ENCODE peak calls at places on chromosomes 4 and X, in ten cellular contexts. T is stimulated activated CD4-positive, alpha-beta T cell treated with anti-CD3 and anti-CD28 coated beads, Interleukin-1b, Interleukin-23, amount 100 ng/mL, for 48 hours; D is mammary epithelial cell; A is NCI-H526 treated with DMSO at 0.1 percent for 48 hours; S is mucosa of descending colon; X is activated CD8-positive, alpha-beta memory T cell treated with anti-CD3 and anti-CD28 coated beads for 4 hours; O is activated B cell treated with CpG ODN at 0.5 μM for 24 hours; Z is hypothalamus; I is posterior cingulate gyrus; J is T-cell. R is an unnamed sample.

GRCh38 chr4:115841873-115842272 is 728.5 kb upstream of the NDST4 start:
- DNase-seq in I (no peak), S (no peak), A (peak), T (no peak), X (no peak), O (no peak), D (peak), J (no peak), Z (no peak), R (no peak)

GRCh38 chrX:26788402-26788998 is 572.5 kb downstream of the MAGEB5 start:
- DNase-seq in I (no peak), Z (no peak), O (no peak), T (no peak), D (no peak), X (no peak), S (no peak), J (no peak), A (no peak), R (no peak)

GRCh38 chrX:43661521-43662240 is 5.6 kb downstream of the MAOA start:
- DNase-seq in I (no peak), O (no peak), J (no peak), A (no peak), Z (no peak), X (no peak), T (no peak), D (peak), S (no peak), R (no peak)

GRCh38 chrX:106331606-106332005 is 163.5 kb downstream of the PWWP3B start:
- DNase-seq in X (no peak), Z (no peak), S (no peak), O (no peak), D (no peak), J (no peak), T (no peak), A (peak), I (no peak), R (no peak)

GRCh38 chr4:140103676-140104075 is 50.3 kb downstream of the MAML3 start:
- DNase-seq in S (no peak), Z (no peak), X (no peak), A (no peak), T (peak), J (no peak), D (peak), I (no peak), O (no peak), R (no peak)

GRCh38 chr4:57109847-57110634 is at the start of gene IGFBP7:
- DNase-seq in S (peak), T (no peak), A (no peak), I (no peak), X (no peak), J (no peak), D (peak), O (no peak), Z (no peak), R (no peak)

GRCh38 chr4:121951570-121952110 is at the start of gene TRPC3:
- DNase-seq in O (peak), X (no peak), A (peak), J (no peak), D (peak), I (no peak), S (peak), T (peak), Z (no peak), R (peak)

GRCh38 chr4:129583868-129584267 is 487.9 kb downstream of the C4orf33 start:
- DNase-seq in I (no peak), Z (no peak), T (no peak), D (no peak), J (no peak), X (no peak), A (no peak), S (no peak), O (no peak), R (no peak)

GRCh38 chr4:112403072-112403945 is 106.1 kb downstream of the ALPK1 start:
- DNase-seq in I (no peak), Z (no peak), A (no peak), J (no peak), O (no peak), D (no peak), S (no peak), T (no peak), X (no peak), R (no peak)

GRCh38 chr4:125728568-125728967 is 413.8 kb downstream of the FAT4 start:
- DNase-seq in A (no peak), X (no peak), D (peak), Z (no peak), I (no peak), S (no peak), O (no peak), T (no peak), J (no peak), R (no peak)

GRCh38 chr4:99395595-99396364 is 39.4 kb downstream of the ADH7 start:
- DNase-seq in T (no peak), D (peak), I (no peak), Z (no peak), X (no peak), O (no peak), J (no peak), A (no peak), S (no peak), R (no peak)

GRCh38 chr4:113646456-113646809 is 115.1 kb downstream of the CAMK2D start:
- DNase-seq in T (no peak), X (no peak), J (no peak), Z (no peak), A (no peak), I (no peak), O (no peak), S (peak), D (peak), R (no peak)

GRCh38 chr4:167868163-167868562 is 224.2 kb upstream of the ANXA10 start:
- DNase-seq in Z (no peak), A (no peak), S (no peak), D (no peak), T (no peak), O (no peak), J (no peak), I (no peak), X (no peak), R (no peak)

GRCh38 chr4:151173751-151174325 is 74.4 kb downstream of the RPS3A start:
- DNase-seq in T (no peak), Z (no peak), X (no peak), D (no peak), I (no peak), A (no peak), J (no peak), S (no peak), O (no peak), R (peak)

GRCh38 chr4:139526928-139527327 is 29.1 kb downstream of the SETD7 start:
- DNase-seq in X (no peak), A (no peak), D (no peak), I (no peak), J (no peak), O (no peak), T (no peak), Z (no peak), S (no peak), R (no peak)

GRCh38 chr4:138911903-138912713 is 103.5 kb upstream of the NOCT start:
- DNase-seq in X (no peak), Z (no peak), A (peak), J (no peak), I (no peak), O (no peak), T (no peak), S (peak), D (peak), R (no peak)

GRCh38 chr4:11106769-11107168 is 321.9 kb downstream of the HS3ST1 start:
- DNase-seq in T (no peak), A (no peak), I (no peak), J (no peak), S (no peak), Z (no peak), O (no peak), D (peak), X (no peak), R (no peak)

GRCh38 chr4:81490761-81491160 is 19.1 kb upstream of the RASGEF1B start:
- DNase-seq in D (no peak), I (no peak), O (no peak), S (no peak), T (no peak), X (no peak), Z (no peak), A (no peak), J (no peak), R (no peak)

GRCh38 chr4:142158980-142159379 is 522.6 kb downstream of the IL15 start:
- DNase-seq in S (no peak), O (no peak), D (no peak), J (no peak), A (no peak), T (no peak), Z (no peak), I (no peak), X (no peak), R (no peak)

GRCh38 chrX:67780694-67781109 is 236.9 kb downstream of the AR start:
- DNase-seq in T (peak), O (no peak), X (no peak), A (no peak), J (no peak), S (peak), D (peak), I (peak), Z (no peak), R (peak)

GRCh38 chr4:108166441-108167315 is 2.1 kb downstream of the LEF1 start:
- DNase-seq in X (peak), I (no peak), Z (no peak), S (peak), D (no peak), T (peak), J (peak), O (peak), A (peak), R (peak)

GRCh38 chr4:23163649-23164436 is 471.1 kb downstream of the GBA3 start:
- DNase-seq in D (peak), Z (no peak), J (no peak), S (no peak), T (no peak), O (no peak), X (no peak), A (no peak), I (no peak), R (no peak)

GRCh38 chrX:85365370-85365995 is 14.0 kb downstream of the POF1B start:
- DNase-seq in Z (no peak), S (no peak), A (no peak), T (no peak), X (no peak), I (no peak), J (no peak), O (no peak), D (no peak), R (peak)

GRCh38 chrX:3518870-3519269 is 172.4 kb upstream of the MXRA5 start:
- DNase-seq in X (no peak), J (no peak), T (no peak), I (no peak), D (peak), O (no peak), A (no peak), S (peak), Z (no peak), R (peak)

GRCh38 chrX:43239356-43239755 is 416.7 kb upstream of the MAOA start:
- DNase-seq in S (no peak), X (no peak), A (no peak), Z (no peak), D (no peak), T (no peak), I (no peak), O (no peak), J (no peak), R (no peak)

GRCh38 chrX:1325515-1326116 is 11.0 kb upstream of the IL3RA start:
- DNase-seq in A (no peak), J (no peak), T (no peak), O (no peak), D (no peak), Z (no peak), X (no peak), I (no peak), S (no peak), R (no peak)

GRCh38 chr4:183610613-183611012 is 48.4 kb downstream of the RWDD4 start:
- DNase-seq in D (no peak), S (no peak), O (no peak), Z (no peak), J (no peak), I (no peak), T (no peak), X (no peak), A (no peak), R (no peak)

GRCh38 chr4:176443117-176443516 is 123.4 kb downstream of the SPCS3 start:
- DNase-seq in O (no peak), S (no peak), X (no peak), J (no peak), D (peak), I (no peak), A (no peak), Z (no peak), T (no peak), R (no peak)

GRCh38 chr4:138761638-138762205 is 253.9 kb upstream of the NOCT start:
- DNase-seq in T (no peak), S (no peak), Z (no peak), X (no peak), D (no peak), J (no peak), A (no peak), I (no peak), O (no peak), R (no peak)

GRCh38 chr4:81492596-81492995 is 20.9 kb upstream of the RASGEF1B start:
- DNase-seq in A (no peak), I (no peak), Z (no peak), J (no peak), T (no peak), D (peak), O (no peak), S (no peak), X (no peak), R (no peak)

GRCh38 chr4:84697615-84698201 is 114.8 kb downstream of the CDS1 start:
- DNase-seq in X (no peak), D (no peak), A (no peak), Z (no peak), T (no peak), S (no peak), I (no peak), J (no peak), O (no peak), R (no peak)

GRCh38 chr4:119289313-119289712 is 32.6 kb downstream of the FABP2 start:
- DNase-seq in Z (no peak), I (no peak), S (no peak), X (no peak), J (no peak), O (no peak), T (no peak), D (no peak), A (no peak), R (no peak)

GRCh38 chr4:169305651-169306050 is 34.9 kb upstream of the SH3RF1 start:
- DNase-seq in Z (no peak), O (no peak), T (no peak), D (no peak), A (no peak), J (no peak), X (no peak), S (no peak), I (no peak), R (no peak)

GRCh38 chr4:64497526-64497925 is 88.3 kb upstream of the TECRL start:
- DNase-seq in T (no peak), O (no peak), J (no peak), X (no peak), I (no peak), Z (no peak), A (no peak), S (no peak), D (no peak), R (no peak)

GRCh38 chrX:86806786-86807185 is 658.5 kb downstream of the DACH2 start:
- DNase-seq in X (no peak), T (no peak), J (no peak), D (peak), Z (no peak), O (no peak), A (no peak), I (no peak), S (no peak), R (no peak)

GRCh38 chrX:1242901-1243402 is 25.7 kb upstream of the CSF2RA start:
- DNase-seq in X (no peak), T (peak), S (no peak), J (no peak), D (peak), O (no peak), Z (no peak), I (no peak), A (no peak), R (no peak)

GRCh38 chr4:54902261-54902660 is 223.1 kb downstream of the KDR start:
- DNase-seq in I (no peak), Z (no peak), X (no peak), T (no peak), J (no peak), A (no peak), O (no peak), S (no peak), D (peak), R (no peak)

GRCh38 chr4:25080571-25080970 is 49.8 kb upstream of the LGI2 start:
- DNase-seq in I (no peak), X (no peak), J (no peak), A (no peak), O (no peak), Z (no peak), D (no peak), T (no peak), S (no peak), R (no peak)

R was measured in Peyer's patch.